ENCODE peak calls at places on chromosomes 11 and 22, in seven cellular contexts. One of them, this sample, is unnamed.

GRCh38 chr11:2663506-2663905 is 36.3 kb downstream of the KCNQ1OT1 start:
- DNase-seq in CD4-positive, alpha-beta T cell: no peak
- DNase-seq in SK-N-MC: no peak
- DNase-seq in activated T-cell treated with anti-CD3 and anti-CD28 coated beads for 4 hours: no peak
- DNase-seq in lower leg skin: peak
- DNase-seq in endodermal cell: no peak
- DNase-seq in occipital lobe: no peak
- DNase-seq in this sample: peak

GRCh38 chr11:19394525-19395016 is 153.8 kb upstream of the E2F8 start:
- DNase-seq in CD4-positive, alpha-beta T cell: no peak
- DNase-seq in SK-N-MC: no peak
- DNase-seq in activated T-cell treated with anti-CD3 and anti-CD28 coated beads for 4 hours: no peak
- DNase-seq in lower leg skin: no peak
- DNase-seq in endodermal cell: no peak
- DNase-seq in occipital lobe: no peak
- DNase-seq in this sample: no peak

GRCh38 chr11:3156661-3157311 is 8.3 kb downstream of the OSBPL5 start:
- DNase-seq in CD4-positive, alpha-beta T cell: no peak
- DNase-seq in SK-N-MC: no peak
- DNase-seq in activated T-cell treated with anti-CD3 and anti-CD28 coated beads for 4 hours: no peak
- DNase-seq in lower leg skin: no peak
- DNase-seq in endodermal cell: no peak
- DNase-seq in occipital lobe: no peak
- DNase-seq in this sample: peak

GRCh38 chr11:94424662-94425061 is 23.4 kb upstream of the GPR83 start:
- DNase-seq in CD4-positive, alpha-beta T cell: no peak
- DNase-seq in SK-N-MC: no peak
- DNase-seq in activated T-cell treated with anti-CD3 and anti-CD28 coated beads for 4 hours: no peak
- DNase-seq in lower leg skin: no peak
- DNase-seq in endodermal cell: no peak
- DNase-seq in occipital lobe: no peak
- DNase-seq in this sample: no peak

GRCh38 chr11:83975984-83976383 is 689.8 kb upstream of the CCDC90B start:
- DNase-seq in CD4-positive, alpha-beta T cell: no peak
- DNase-seq in SK-N-MC: no peak
- DNase-seq in activated T-cell treated with anti-CD3 and anti-CD28 coated beads for 4 hours: no peak
- DNase-seq in lower leg skin: no peak
- DNase-seq in endodermal cell: no peak
- DNase-seq in occipital lobe: no peak
- DNase-seq in this sample: no peak

GRCh38 chr11:12165237-12165875 is 55.0 kb downstream of the MICAL2 start:
- DNase-seq in CD4-positive, alpha-beta T cell: no peak
- DNase-seq in SK-N-MC: no peak
- DNase-seq in activated T-cell treated with anti-CD3 and anti-CD28 coated beads for 4 hours: no peak
- DNase-seq in lower leg skin: no peak
- DNase-seq in endodermal cell: peak
- DNase-seq in occipital lobe: no peak
- DNase-seq in this sample: no peak

GRCh38 chr11:46489668-46490560 is 98.3 kb upstream of the CHRM4 start:
- DNase-seq in CD4-positive, alpha-beta T cell: peak
- DNase-seq in SK-N-MC: peak
- DNase-seq in activated T-cell treated with anti-CD3 and anti-CD28 coated beads for 4 hours: no peak
- DNase-seq in lower leg skin: no peak
- DNase-seq in endodermal cell: peak
- DNase-seq in occipital lobe: no peak
- DNase-seq in this sample: peak

GRCh38 chr22:31425331-31426050 is 26.1 kb downstream of the DRG1 start:
- DNase-seq in CD4-positive, alpha-beta T cell: no peak
- DNase-seq in SK-N-MC: no peak
- DNase-seq in activated T-cell treated with anti-CD3 and anti-CD28 coated beads for 4 hours: no peak
- DNase-seq in lower leg skin: no peak
- DNase-seq in endodermal cell: no peak
- DNase-seq in occipital lobe: no peak
- DNase-seq in this sample: no peak

GRCh38 chr11:85170184-85170583 is 457.0 kb downstream of the DLG2 start:
- DNase-seq in CD4-positive, alpha-beta T cell: no peak
- DNase-seq in SK-N-MC: no peak
- DNase-seq in activated T-cell treated with anti-CD3 and anti-CD28 coated beads for 4 hours: no peak
- DNase-seq in lower leg skin: no peak
- DNase-seq in endodermal cell: no peak
- DNase-seq in occipital lobe: no peak
- DNase-seq in this sample: no peak

GRCh38 chr22:24423519-24424000 is 3.8 kb upstream of the ADORA2A start:
- DNase-seq in CD4-positive, alpha-beta T cell: peak
- DNase-seq in SK-N-MC: no peak
- DNase-seq in activated T-cell treated with anti-CD3 and anti-CD28 coated beads for 4 hours: peak
- DNase-seq in lower leg skin: no peak
- DNase-seq in endodermal cell: peak
- DNase-seq in occipital lobe: no peak
- DNase-seq in this sample: peak

GRCh38 chr22:19448739-19449421 is 1.4 kb upstream of the C22orf39 start:
- DNase-seq in CD4-positive, alpha-beta T cell: no peak
- DNase-seq in SK-N-MC: no peak
- DNase-seq in activated T-cell treated with anti-CD3 and anti-CD28 coated beads for 4 hours: no peak
- DNase-seq in lower leg skin: no peak
- DNase-seq in endodermal cell: peak
- DNase-seq in occipital lobe: no peak
- DNase-seq in this sample: no peak

GRCh38 chr11:133081730-133082452 is 450.4 kb downstream of the OPCML start:
- DNase-seq in CD4-positive, alpha-beta T cell: no peak
- DNase-seq in SK-N-MC: no peak
- DNase-seq in activated T-cell treated with anti-CD3 and anti-CD28 coated beads for 4 hours: no peak
- DNase-seq in lower leg skin: no peak
- DNase-seq in endodermal cell: peak
- DNase-seq in occipital lobe: no peak
- DNase-seq in this sample: peak

GRCh38 chr22:23289130-23289503 is 108.8 kb downstream of the BCR start:
- DNase-seq in CD4-positive, alpha-beta T cell: no peak
- DNase-seq in SK-N-MC: no peak
- DNase-seq in activated T-cell treated with anti-CD3 and anti-CD28 coated beads for 4 hours: no peak
- DNase-seq in lower leg skin: no peak
- DNase-seq in endodermal cell: no peak
- DNase-seq in occipital lobe: no peak
- DNase-seq in this sample: no peak

GRCh38 chr11:2794419-2794795 is 91.2 kb downstream of the CDKN1C start:
- DNase-seq in CD4-positive, alpha-beta T cell: no peak
- DNase-seq in SK-N-MC: no peak
- DNase-seq in activated T-cell treated with anti-CD3 and anti-CD28 coated beads for 4 hours: no peak
- DNase-seq in lower leg skin: no peak
- DNase-seq in endodermal cell: peak
- DNase-seq in occipital lobe: no peak
- DNase-seq in this sample: no peak

GRCh38 chr11:117605331-117605730 is 191.7 kb downstream of the DSCAML1 start:
- DNase-seq in CD4-positive, alpha-beta T cell: no peak
- DNase-seq in SK-N-MC: no peak
- DNase-seq in activated T-cell treated with anti-CD3 and anti-CD28 coated beads for 4 hours: no peak
- DNase-seq in lower leg skin: no peak
- DNase-seq in endodermal cell: peak
- DNase-seq in occipital lobe: no peak
- DNase-seq in this sample: no peak

GRCh38 chr11:64090811-64091516 is 55.2 kb downstream of the FLRT1 start:
- DNase-seq in CD4-positive, alpha-beta T cell: no peak
- DNase-seq in SK-N-MC: peak
- DNase-seq in activated T-cell treated with anti-CD3 and anti-CD28 coated beads for 4 hours: no peak
- DNase-seq in lower leg skin: no peak
- DNase-seq in endodermal cell: peak
- DNase-seq in occipital lobe: no peak
- DNase-seq in this sample: peak

GRCh38 chr22:29907753-29908515 is 25.0 kb downstream of the MTMR3 start:
- DNase-seq in CD4-positive, alpha-beta T cell: no peak
- DNase-seq in SK-N-MC: no peak
- DNase-seq in activated T-cell treated with anti-CD3 and anti-CD28 coated beads for 4 hours: no peak
- DNase-seq in lower leg skin: peak
- DNase-seq in endodermal cell: no peak
- DNase-seq in occipital lobe: no peak
- DNase-seq in this sample: no peak

GRCh38 chr22:28246392-28246791 is 327.3 kb upstream of the PITPNB start:
- DNase-seq in CD4-positive, alpha-beta T cell: no peak
- DNase-seq in SK-N-MC: no peak
- DNase-seq in activated T-cell treated with anti-CD3 and anti-CD28 coated beads for 4 hours: no peak
- DNase-seq in lower leg skin: no peak
- DNase-seq in endodermal cell: no peak
- DNase-seq in occipital lobe: no peak
- DNase-seq in this sample: no peak

GRCh38 chr11:69813839-69814238 is 5.4 kb downstream of the FGF3 start:
- DNase-seq in CD4-positive, alpha-beta T cell: no peak
- DNase-seq in SK-N-MC: no peak
- DNase-seq in activated T-cell treated with anti-CD3 and anti-CD28 coated beads for 4 hours: no peak
- DNase-seq in lower leg skin: no peak
- DNase-seq in endodermal cell: no peak
- DNase-seq in occipital lobe: no peak
- DNase-seq in this sample: no peak

GRCh38 chr22:46842606-46843005 is 80.2 kb downstream of the TBC1D22A start:
- DNase-seq in CD4-positive, alpha-beta T cell: no peak
- DNase-seq in SK-N-MC: no peak
- DNase-seq in activated T-cell treated with anti-CD3 and anti-CD28 coated beads for 4 hours: no peak
- DNase-seq in lower leg skin: peak
- DNase-seq in endodermal cell: peak
- DNase-seq in occipital lobe: no peak
- DNase-seq in this sample: no peak

GRCh38 chr22:17477401-17477833 is 85.9 kb upstream of the SLC25A18 start:
- DNase-seq in CD4-positive, alpha-beta T cell: no peak
- DNase-seq in SK-N-MC: no peak
- DNase-seq in activated T-cell treated with anti-CD3 and anti-CD28 coated beads for 4 hours: no peak
- DNase-seq in lower leg skin: no peak
- DNase-seq in endodermal cell: peak
- DNase-seq in occipital lobe: no peak
- DNase-seq in this sample: no peak

GRCh38 chr22:24120029-24120428 is 61.3 kb upstream of the SUSD2 start:
- DNase-seq in CD4-positive, alpha-beta T cell: no peak
- DNase-seq in SK-N-MC: no peak
- DNase-seq in activated T-cell treated with anti-CD3 and anti-CD28 coated beads for 4 hours: no peak
- DNase-seq in lower leg skin: no peak
- DNase-seq in endodermal cell: no peak
- DNase-seq in occipital lobe: peak
- DNase-seq in this sample: no peak

GRCh38 chr11:68418671-68419070 is 41.9 kb upstream of the PPP6R3 start:
- DNase-seq in CD4-positive, alpha-beta T cell: no peak
- DNase-seq in SK-N-MC: no peak
- DNase-seq in activated T-cell treated with anti-CD3 and anti-CD28 coated beads for 4 hours: no peak
- DNase-seq in lower leg skin: no peak
- DNase-seq in endodermal cell: no peak
- DNase-seq in occipital lobe: no peak
- DNase-seq in this sample: no peak

GRCh38 chr11:62124186-62125113 is 639 bp downstream of the INCENP start:
- DNase-seq in CD4-positive, alpha-beta T cell: no peak
- DNase-seq in SK-N-MC: no peak
- DNase-seq in activated T-cell treated with anti-CD3 and anti-CD28 coated beads for 4 hours: no peak
- DNase-seq in lower leg skin: no peak
- DNase-seq in endodermal cell: peak
- DNase-seq in occipital lobe: no peak
- DNase-seq in this sample: peak

GRCh38 chr11:131748146-131749050 is 378.0 kb downstream of the NTM start:
- DNase-seq in CD4-positive, alpha-beta T cell: no peak
- DNase-seq in SK-N-MC: no peak
- DNase-seq in activated T-cell treated with anti-CD3 and anti-CD28 coated beads for 4 hours: no peak
- DNase-seq in lower leg skin: peak
- DNase-seq in endodermal cell: peak
- DNase-seq in occipital lobe: peak
- DNase-seq in this sample: peak

GRCh38 chr11:125020342-125020741 is 42.8 kb upstream of the SLC37A2 start:
- DNase-seq in CD4-positive, alpha-beta T cell: no peak
- DNase-seq in SK-N-MC: no peak
- DNase-seq in activated T-cell treated with anti-CD3 and anti-CD28 coated beads for 4 hours: no peak
- DNase-seq in lower leg skin: no peak
- DNase-seq in endodermal cell: no peak
- DNase-seq in occipital lobe: no peak
- DNase-seq in this sample: no peak

GRCh38 chr11:531826-532511 is 3.4 kb downstream of the HRAS start:
- DNase-seq in CD4-positive, alpha-beta T cell: no peak
- DNase-seq in SK-N-MC: no peak
- DNase-seq in activated T-cell treated with anti-CD3 and anti-CD28 coated beads for 4 hours: no peak
- DNase-seq in lower leg skin: no peak
- DNase-seq in endodermal cell: peak
- DNase-seq in occipital lobe: no peak
- DNase-seq in this sample: peak

GRCh38 chr22:48695731-48696305 is 1131.9 kb downstream of the BRD1 start:
- DNase-seq in CD4-positive, alpha-beta T cell: no peak
- DNase-seq in SK-N-MC: no peak
- DNase-seq in activated T-cell treated with anti-CD3 and anti-CD28 coated beads for 4 hours: no peak
- DNase-seq in lower leg skin: no peak
- DNase-seq in endodermal cell: no peak
- DNase-seq in occipital lobe: no peak
- DNase-seq in this sample: no peak

GRCh38 chr11:6979365-6979764 is 40.8 kb downstream of the ZNF214 start:
- DNase-seq in CD4-positive, alpha-beta T cell: no peak
- DNase-seq in SK-N-MC: no peak
- DNase-seq in activated T-cell treated with anti-CD3 and anti-CD28 coated beads for 4 hours: no peak
- DNase-seq in lower leg skin: no peak
- DNase-seq in endodermal cell: no peak
- DNase-seq in occipital lobe: no peak
- DNase-seq in this sample: no peak

GRCh38 chr11:72789493-72790131 is 4.2 kb downstream of the STARD10 start:
- DNase-seq in CD4-positive, alpha-beta T cell: no peak
- DNase-seq in SK-N-MC: no peak
- DNase-seq in activated T-cell treated with anti-CD3 and anti-CD28 coated beads for 4 hours: no peak
- DNase-seq in lower leg skin: no peak
- DNase-seq in endodermal cell: no peak
- DNase-seq in occipital lobe: peak
- DNase-seq in this sample: peak

GRCh38 chr22:44723801-44724200 is 21.8 kb downstream of the PRR5 start:
- DNase-seq in CD4-positive, alpha-beta T cell: no peak
- DNase-seq in SK-N-MC: no peak
- DNase-seq in activated T-cell treated with anti-CD3 and anti-CD28 coated beads for 4 hours: no peak
- DNase-seq in lower leg skin: no peak
- DNase-seq in endodermal cell: no peak
- DNase-seq in occipital lobe: no peak
- DNase-seq in this sample: no peak

GRCh38 chr11:130612291-130612802 is 163.9 kb downstream of the ADAMTS15 start:
- DNase-seq in CD4-positive, alpha-beta T cell: no peak
- DNase-seq in SK-N-MC: no peak
- DNase-seq in activated T-cell treated with anti-CD3 and anti-CD28 coated beads for 4 hours: no peak
- DNase-seq in lower leg skin: no peak
- DNase-seq in endodermal cell: no peak
- DNase-seq in occipital lobe: no peak
- DNase-seq in this sample: no peak

GRCh38 chr22:43233529-43233928 is 46.6 kb upstream of the TTLL12 start:
- DNase-seq in CD4-positive, alpha-beta T cell: no peak
- DNase-seq in SK-N-MC: no peak
- DNase-seq in activated T-cell treated with anti-CD3 and anti-CD28 coated beads for 4 hours: no peak
- DNase-seq in lower leg skin: no peak
- DNase-seq in endodermal cell: no peak
- DNase-seq in occipital lobe: no peak
- DNase-seq in this sample: no peak

GRCh38 chr11:34194576-34195335 is 89.3 kb downstream of the NAT10 start:
- DNase-seq in CD4-positive, alpha-beta T cell: no peak
- DNase-seq in SK-N-MC: no peak
- DNase-seq in activated T-cell treated with anti-CD3 and anti-CD28 coated beads for 4 hours: no peak
- DNase-seq in lower leg skin: no peak
- DNase-seq in endodermal cell: peak
- DNase-seq in occipital lobe: no peak
- DNase-seq in this sample: peak

GRCh38 chr22:38032681-38033521 is 24.3 kb upstream of the PICK1 start:
- DNase-seq in CD4-positive, alpha-beta T cell: no peak
- DNase-seq in SK-N-MC: no peak
- DNase-seq in activated T-cell treated with anti-CD3 and anti-CD28 coated beads for 4 hours: no peak
- DNase-seq in lower leg skin: no peak
- DNase-seq in endodermal cell: no peak
- DNase-seq in occipital lobe: no peak
- DNase-seq in this sample: peak

This sample was measured in H7.